ENCODE peak calls at places on chromosomes 3 and 15, in seven cellular contexts. B is choroid plexus epithelial cell, Y is fibroblast of pulmonary artery, E is epithelial cell of proximal tubule, H is IMR-90, G is sigmoid colon, D is tibial nerve. X is an unnamed sample.
A peak's percentile ranks its signal among the peaks of the same experiment; 100 is the strongest.

GRCh38 chr3:196792771-196793170 is 53.1 kb downstream of the PAK2 start:
- DNase-seq in B (peak; percentile 57), Y (peak; percentile 60), E (no peak), H (peak; percentile 30), G (no peak), D (peak; percentile 9), X (peak; percentile 60)

GRCh38 chr3:170864525-170865208 is 5.3 kb downstream of the RPL22L1 start:
- DNase-seq in B (no peak), Y (no peak), E (no peak), H (no peak), G (no peak), D (no peak), X (no peak)

GRCh38 chr15:74233864-74234597 is 2.1 kb upstream of the CCDC33 start:
- DNase-seq in B (no peak), Y (no peak), E (no peak), H (no peak), G (no peak), D (no peak), X (no peak)

GRCh38 chr3:195403841-195404408 is 38.9 kb downstream of the ACAP2 start:
- DNase-seq in B (peak; percentile 52), Y (peak; percentile 37), E (no peak), H (peak; percentile 52), G (no peak), D (no peak), X (peak; percentile 21)

GRCh38 chr3:151009430-151009829 is 36.9 kb upstream of the CLRN1 start:
- DNase-seq in B (no peak), Y (no peak), E (no peak), H (no peak), G (no peak), D (no peak), X (no peak)

GRCh38 chr15:101305820-101306255 is 10.8 kb upstream of the SNRPA1 start:
- DNase-seq in B (no peak), Y (no peak), E (no peak), H (no peak), G (no peak), D (no peak), X (no peak)

GRCh38 chr3:14849831-14850230 is 31.1 kb downstream of the FGD5 start:
- DNase-seq in B (no peak), Y (no peak), E (no peak), H (no peak), G (peak; percentile 65), D (no peak), X (no peak)

GRCh38 chr3:39188271-39189149 is 3.9 kb downstream of the XIRP1 start:
- DNase-seq in B (no peak), Y (no peak), E (no peak), H (no peak), G (no peak), D (no peak), X (no peak)

GRCh38 chr3:10524270-10524669 is 18.9 kb upstream of the ATP2B2 start:
- DNase-seq in B (no peak), Y (no peak), E (no peak), H (no peak), G (peak; percentile 12), D (no peak), X (no peak)

GRCh38 chr3:112642912-112643506 is 2.1 kb upstream of the CCDC80 start:
- DNase-seq in B (peak; percentile 96), Y (peak; percentile 94), E (no peak), H (peak; percentile 92), G (peak; percentile 93), D (peak; percentile 98), X (peak; percentile 92)

GRCh38 chr15:75578206-75578947 is 738 bp downstream of the PTPN9 start:
- DNase-seq in B (peak; percentile 39), Y (no peak), E (no peak), H (no peak), G (no peak), D (no peak), X (no peak)

GRCh38 chr3:48137425-48137999 is 50.7 kb downstream of the CDC25A start:
- DNase-seq in B (no peak), Y (no peak), E (no peak), H (no peak), G (no peak), D (no peak), X (no peak)

GRCh38 chr3:98812851-98813374 is 49.8 kb downstream of the ST3GAL6 start:
- DNase-seq in B (peak; percentile 72), Y (peak; percentile 73), E (no peak), H (peak; percentile 50), G (no peak), D (no peak), X (peak; percentile 60)

GRCh38 chr3:184241447-184242296 is 7.1 kb downstream of the ALG3 start:
- DNase-seq in B (peak; percentile 56), Y (peak; percentile 53), E (no peak), H (peak; percentile 21), G (no peak), D (no peak), X (peak; percentile 14)

GRCh38 chr3:97265237-97266005 is 451.0 kb downstream of the EPHA6 start:
- DNase-seq in B (no peak), Y (no peak), E (no peak), H (no peak), G (no peak), D (no peak), X (no peak)

GRCh38 chr3:183490653-183491052 is 62.2 kb upstream of the MCF2L2 start:
- DNase-seq in B (peak; percentile 59), Y (peak; percentile 23), E (no peak), H (no peak), G (no peak), D (no peak), X (no peak)

GRCh38 chr15:76337739-76338554 is 1.4 kb downstream of the ISL2 start:
- DNase-seq in B (no peak), Y (no peak), E (no peak), H (no peak), G (no peak), D (no peak), X (no peak)

GRCh38 chr3:87260270-87260669 is 16.1 kb downstream of the POU1F1 start:
- DNase-seq in B (peak; percentile 81), Y (peak; percentile 70), E (no peak), H (peak; percentile 51), G (no peak), D (peak; percentile 69), X (peak; percentile 62)

DNA sequence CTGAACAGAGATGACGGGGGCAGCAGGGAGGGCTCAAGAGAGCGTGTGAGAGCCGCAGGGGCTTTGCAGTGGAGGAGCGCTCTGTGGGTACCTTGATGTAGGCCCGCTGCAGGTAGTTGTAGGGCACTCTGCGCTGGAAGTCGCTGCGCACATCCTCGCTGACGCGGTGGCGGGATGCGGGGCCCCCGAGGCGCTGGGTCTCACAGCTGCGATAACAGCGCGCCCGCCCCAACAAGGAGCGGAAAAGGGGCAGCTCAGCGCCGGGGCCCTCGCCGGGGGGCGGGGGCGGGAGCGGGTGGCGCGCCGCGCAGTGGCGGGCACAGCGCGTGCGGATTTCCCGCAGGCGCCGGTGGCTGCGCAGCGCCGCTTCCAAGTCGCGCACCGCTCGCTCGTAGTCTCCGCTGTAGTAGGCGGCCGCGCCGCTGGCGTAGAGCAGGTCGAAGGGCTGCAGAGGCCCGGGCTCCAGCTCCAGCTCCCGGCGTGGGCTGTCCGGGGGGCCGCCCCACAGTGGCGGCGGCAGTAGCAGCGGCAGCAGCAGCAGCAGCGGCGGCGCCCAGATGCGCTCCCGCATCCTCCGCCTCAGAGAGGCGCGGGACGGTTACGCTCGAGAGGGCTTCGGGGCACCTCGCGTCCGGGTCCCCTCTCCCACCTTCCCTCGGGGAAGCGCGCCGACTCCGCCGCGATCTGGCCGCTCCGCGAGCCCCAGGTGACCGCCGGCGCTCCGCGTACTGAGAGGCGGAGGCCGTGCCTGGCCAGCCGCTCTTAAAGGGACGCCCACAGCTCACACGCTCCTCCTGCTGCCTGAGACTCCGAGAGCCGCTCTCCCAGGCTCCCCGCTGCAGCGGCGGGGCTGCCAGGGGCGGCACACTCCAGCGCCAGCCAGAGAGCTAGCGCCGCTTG is at the start of gene P3H2:
- DNase-seq in B (peak; percentile 94), Y (peak; percentile 92), E (no peak), H (peak; percentile 93), G (peak; percentile 94), D (peak; percentile 48), X (peak; percentile 92)
- TF ChIP-seq CTCF in B (peak; percentile 66), Y (peak; percentile 48), E (peak; percentile 56), H (peak; percentile 70), G (peak; percentile 63), D (peak; percentile 26), X (peak; percentile 63)

GRCh38 chr15:78393137-78393536 is 44.9 kb upstream of the IREB2 start:
- DNase-seq in B (no peak), Y (no peak), E (no peak), H (no peak), G (no peak), D (no peak), X (no peak)

GRCh38 chr15:78391781-78392180 is 46.2 kb upstream of the IREB2 start:
- DNase-seq in B (no peak), Y (no peak), E (no peak), H (no peak), G (no peak), D (no peak), X (no peak)

GRCh38 chr15:78390242-78390641 is 47.8 kb upstream of the IREB2 start:
- DNase-seq in B (no peak), Y (no peak), E (no peak), H (no peak), G (no peak), D (no peak), X (no peak)

GRCh38 chr15:78390823-78391222 is 47.2 kb upstream of the IREB2 start:
- DNase-seq in B (no peak), Y (no peak), E (no peak), H (no peak), G (no peak), D (no peak), X (no peak)

GRCh38 chr15:78392430-78392829 is 45.6 kb upstream of the IREB2 start:
- DNase-seq in B (no peak), Y (no peak), E (no peak), H (no peak), G (no peak), D (no peak), X (no peak)
- H3K4me3 ChIP-seq in B (no peak overlapping the region), Y (no peak overlapping the region), E (no peak overlapping the region), H (no peak overlapping the region), G (no peak overlapping the region), D (no peak overlapping the region), X (no peak overlapping the region)

DNA sequence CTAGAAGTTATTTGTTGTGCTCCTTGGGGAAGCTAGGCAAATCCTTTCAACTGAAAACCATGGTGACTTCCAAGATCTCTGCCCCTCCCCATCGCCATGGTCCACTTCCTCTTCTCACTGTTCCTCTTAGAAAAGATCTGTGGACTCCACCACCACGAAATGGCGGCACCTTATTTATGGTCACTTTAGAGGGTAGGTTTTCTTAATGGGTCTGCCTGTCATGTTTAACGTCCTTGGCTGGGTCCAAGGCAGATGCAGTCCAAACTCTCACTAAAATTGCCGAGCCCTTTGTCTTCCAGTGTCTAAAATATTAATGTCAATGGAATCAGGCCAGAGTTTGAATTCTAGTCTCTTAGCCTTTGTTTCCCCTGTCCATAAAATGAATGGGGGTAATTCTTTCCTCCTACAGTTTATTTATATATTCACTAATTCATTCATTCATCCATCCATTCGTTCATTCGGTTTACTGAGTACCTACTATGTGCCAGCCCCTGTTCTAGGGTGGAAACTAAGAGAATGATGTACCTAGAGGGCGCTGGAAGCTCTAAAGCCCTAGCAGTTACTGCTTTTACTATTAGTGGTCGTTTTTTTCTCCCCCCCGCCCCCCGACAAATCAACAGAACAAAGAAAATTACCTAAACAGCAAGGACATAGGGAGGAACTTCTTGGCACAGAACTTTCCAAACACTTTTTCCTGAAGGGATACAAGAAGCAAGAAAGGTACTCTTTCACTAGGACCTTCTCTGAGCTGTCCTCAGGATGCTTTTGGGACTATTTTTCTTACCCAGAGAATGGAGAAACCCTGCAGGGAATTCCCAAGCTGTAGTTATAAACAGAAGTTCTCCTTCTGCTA is 661 bp downstream of the PATL2 start:
- DNase-seq in B (peak; percentile 59), Y (peak; percentile 41), E (no peak), H (peak; percentile 42), G (peak; percentile 70), D (peak; percentile 48), X (peak; percentile 50)
- TF ChIP-seq CTCF in B (peak; percentile 62), Y (peak; percentile 43), E (peak; percentile 58), H (peak; percentile 43), G (no peak), D (peak; percentile 31), X (peak; percentile 44)

GRCh38 chr3:114452176-114452744 is 158.4 kb downstream of the TIGIT start:
- DNase-seq in B (no peak), Y (no peak), E (no peak), H (peak; percentile 4), G (no peak), D (peak; percentile 8), X (peak; percentile 22)
- H3K4me3 ChIP-seq in B (no peak overlapping the region), Y (no peak overlapping the region), E (no peak overlapping the region), H (no peak overlapping the region), G (no peak overlapping the region), D (no peak overlapping the region), X (no peak overlapping the region)

X was measured in fibroblast of villous mesenchyme.